ENCODE peak calls at places on chromosomes 3 and 15, in four cellular contexts. One of them, this sample, is unnamed.
A peak's percentile ranks its signal among the peaks of the same experiment; 100 is the strongest.

GRCh38 chr3:174955513-174956001 is 96.4 kb downstream of the NAALADL2 start:
- DNase-seq in prostate gland: no peak
- DNase-seq in cardiac muscle cell: peak; percentile 21
- DNase-seq in fibroblast of mammary gland: peak; percentile 40
- DNase-seq in this sample: no peak

GRCh38 chr3:41418961-41419691 is 219.8 kb downstream of the CTNNB1 start:
- DNase-seq in prostate gland: no peak
- DNase-seq in cardiac muscle cell: peak; percentile 47
- DNase-seq in fibroblast of mammary gland: peak; percentile 89
- DNase-seq in this sample: peak; percentile 74

GRCh38 chr3:51819151-51819550 is 40.1 kb upstream of the IQCF6 start:
- DNase-seq in prostate gland: no peak
- DNase-seq in cardiac muscle cell: no peak
- DNase-seq in fibroblast of mammary gland: no peak
- DNase-seq in this sample: no peak

GRCh38 chr15:88018865-88019626 is 237.5 kb downstream of the NTRK3 start:
- DNase-seq in prostate gland: peak; percentile 22
- DNase-seq in cardiac muscle cell: peak; percentile 61
- DNase-seq in fibroblast of mammary gland: peak; percentile 60
- DNase-seq in this sample: no peak

GRCh38 chr3:74465652-74466415 is 148.6 kb downstream of the CNTN3 start:
- DNase-seq in fibroblast of mammary gland: peak; percentile 26
- DNase-seq in prostate gland: no peak
- DNase-seq in cardiac muscle cell: peak; percentile 8
- DNase-seq in this sample: no peak

GRCh38 chr3:163490119-163490518 is 1588.2 kb downstream of the SI start:
- DNase-seq in cardiac muscle cell: peak; percentile 32
- DNase-seq in prostate gland: no peak
- DNase-seq in fibroblast of mammary gland: peak; percentile 41
- DNase-seq in this sample: peak; percentile 7

GRCh38 chr3:23991236-23992050 is 46.4 kb downstream of the NR1D2 start:
- DNase-seq in fibroblast of mammary gland: no peak
- DNase-seq in cardiac muscle cell: peak; percentile 82
- DNase-seq in prostate gland: no peak
- DNase-seq in this sample: no peak

GRCh38 chr3:16513141-16514020 is at the start of gene RFTN1:
- DNase-seq in cardiac muscle cell: peak; percentile 64
- DNase-seq in fibroblast of mammary gland: peak; percentile 50
- DNase-seq in prostate gland: no peak
- DNase-seq in this sample: no peak

GRCh38 chr15:45702041-45702440 is 67.2 kb downstream of the SQOR start:
- DNase-seq in fibroblast of mammary gland: no peak
- DNase-seq in cardiac muscle cell: no peak
- DNase-seq in prostate gland: peak; percentile 27
- DNase-seq in this sample: no peak

GRCh38 chr3:61808526-61808925 is 247.2 kb downstream of the PTPRG start:
- DNase-seq in prostate gland: no peak
- DNase-seq in cardiac muscle cell: peak; percentile 95
- DNase-seq in fibroblast of mammary gland: peak; percentile 76
- DNase-seq in this sample: no peak

GRCh38 chr3:37556789-37557301 is 304.8 kb upstream of the CTDSPL start:
- DNase-seq in fibroblast of mammary gland: no peak
- DNase-seq in cardiac muscle cell: no peak
- DNase-seq in prostate gland: no peak
- DNase-seq in this sample: no peak

GRCh38 chr15:97944724-97945123 is 15.8 kb upstream of the ARRDC4 start:
- DNase-seq in cardiac muscle cell: no peak
- DNase-seq in prostate gland: no peak
- DNase-seq in fibroblast of mammary gland: no peak
- DNase-seq in this sample: no peak

GRCh38 chr3:78277793-78278192 is 1237.9 kb downstream of the ROBO2 start:
- DNase-seq in cardiac muscle cell: no peak
- DNase-seq in fibroblast of mammary gland: no peak
- DNase-seq in prostate gland: no peak
- DNase-seq in this sample: no peak

GRCh38 chr3:66115858-66116654 is 77.3 kb upstream of the MAGI1 start:
- DNase-seq in prostate gland: peak; percentile 59
- DNase-seq in fibroblast of mammary gland: peak; percentile 91
- DNase-seq in cardiac muscle cell: peak; percentile 96
- DNase-seq in this sample: peak; percentile 86

GRCh38 chr3:12541625-12542024 is 3.7 kb downstream of the MKRN2OS start:
- DNase-seq in cardiac muscle cell: no peak
- DNase-seq in fibroblast of mammary gland: no peak
- DNase-seq in prostate gland: no peak
- DNase-seq in this sample: no peak

GRCh38 chr15:89777821-89778380 is 1.8 kb downstream of the MESP2 start:
- DNase-seq in fibroblast of mammary gland: no peak
- DNase-seq in prostate gland: no peak
- DNase-seq in cardiac muscle cell: no peak
- DNase-seq in this sample: no peak

GRCh38 chr3:140166908-140167599 is 232.1 kb downstream of the CLSTN2 start:
- DNase-seq in cardiac muscle cell: peak; percentile 1
- DNase-seq in fibroblast of mammary gland: no peak
- DNase-seq in prostate gland: no peak
- DNase-seq in this sample: no peak

GRCh38 chr15:32849769-32850668 is 132.2 kb downstream of the GREM1 start:
- DNase-seq in prostate gland: no peak
- DNase-seq in fibroblast of mammary gland: peak; percentile 95
- DNase-seq in cardiac muscle cell: peak; percentile 93
- DNase-seq in this sample: peak; percentile 91

GRCh38 chr15:25246641-25247417 is 192.0 kb downstream of the UBE3A start:
- DNase-seq in cardiac muscle cell: no peak
- DNase-seq in fibroblast of mammary gland: no peak
- DNase-seq in prostate gland: no peak
- DNase-seq in this sample: no peak

GRCh38 chr15:101172421-101173097 is 79.3 kb downstream of the CHSY1 start:
- DNase-seq in cardiac muscle cell: peak; percentile 58
- DNase-seq in prostate gland: no peak
- DNase-seq in fibroblast of mammary gland: no peak
- DNase-seq in this sample: no peak

GRCh38 chr3:16548721-16549120 is 35.2 kb upstream of the RFTN1 start:
- DNase-seq in cardiac muscle cell: peak; percentile 41
- DNase-seq in prostate gland: no peak
- DNase-seq in fibroblast of mammary gland: peak; percentile 88
- DNase-seq in this sample: no peak

GRCh38 chr15:60682615-60683014 is 203.7 kb upstream of the ICE2 start:
- DNase-seq in cardiac muscle cell: peak; percentile 11
- DNase-seq in prostate gland: no peak
- DNase-seq in fibroblast of mammary gland: peak; percentile 57
- DNase-seq in this sample: no peak

GRCh38 chr3:143974181-143974876 is 2.7 kb downstream of the DIPK2A start:
- DNase-seq in cardiac muscle cell: no peak
- DNase-seq in prostate gland: no peak
- DNase-seq in fibroblast of mammary gland: no peak
- DNase-seq in this sample: no peak

GRCh38 chr3:53604232-53604631 is 109.8 kb downstream of the CACNA1D start:
- DNase-seq in cardiac muscle cell: no peak
- DNase-seq in prostate gland: no peak
- DNase-seq in fibroblast of mammary gland: no peak
- DNase-seq in this sample: no peak

GRCh38 chr3:38479431-38480092 is 16.6 kb upstream of the EXOG start:
- DNase-seq in prostate gland: peak; percentile 65
- DNase-seq in cardiac muscle cell: peak; percentile 80
- DNase-seq in fibroblast of mammary gland: peak; percentile 67
- DNase-seq in this sample: no peak

GRCh38 chr3:19149388-19149787 is 1.1 kb downstream of the KCNH8 start:
- DNase-seq in cardiac muscle cell: peak; percentile 57
- DNase-seq in prostate gland: no peak
- DNase-seq in fibroblast of mammary gland: peak; percentile 12
- DNase-seq in this sample: no peak

GRCh38 chr15:49990835-49991540 is 128.0 kb downstream of the ATP8B4 start:
- DNase-seq in prostate gland: no peak
- DNase-seq in fibroblast of mammary gland: peak; percentile 25
- DNase-seq in cardiac muscle cell: peak; percentile 29
- DNase-seq in this sample: no peak

GRCh38 chr3:43699864-43700263 is 9.1 kb downstream of the ABHD5 start:
- DNase-seq in prostate gland: no peak
- DNase-seq in fibroblast of mammary gland: peak; percentile 38
- DNase-seq in cardiac muscle cell: no peak
- DNase-seq in this sample: no peak

GRCh38 chr3:182258538-182259177 is 534.6 kb upstream of the ATP11B start:
- DNase-seq in fibroblast of mammary gland: peak; percentile 62
- DNase-seq in cardiac muscle cell: peak; percentile 55
- DNase-seq in prostate gland: no peak
- DNase-seq in this sample: peak; percentile 5

GRCh38 chr3:116127464-116127863 is 317.8 kb downstream of the LSAMP start:
- DNase-seq in prostate gland: no peak
- DNase-seq in fibroblast of mammary gland: no peak
- DNase-seq in cardiac muscle cell: no peak
- DNase-seq in this sample: no peak

GRCh38 chr3:116129187-116129945 is 315.9 kb downstream of the LSAMP start:
- DNase-seq in fibroblast of mammary gland: no peak
- DNase-seq in cardiac muscle cell: no peak
- DNase-seq in prostate gland: no peak
- DNase-seq in this sample: no peak
- H3K4me3 ChIP-seq in fibroblast of mammary gland: no peak overlapping the region
- H3K4me3 ChIP-seq in cardiac muscle cell: no peak overlapping the region
- H3K4me3 ChIP-seq in prostate gland: no peak overlapping the region
- H3K4me3 ChIP-seq in this sample: no peak overlapping the region

DNA sequence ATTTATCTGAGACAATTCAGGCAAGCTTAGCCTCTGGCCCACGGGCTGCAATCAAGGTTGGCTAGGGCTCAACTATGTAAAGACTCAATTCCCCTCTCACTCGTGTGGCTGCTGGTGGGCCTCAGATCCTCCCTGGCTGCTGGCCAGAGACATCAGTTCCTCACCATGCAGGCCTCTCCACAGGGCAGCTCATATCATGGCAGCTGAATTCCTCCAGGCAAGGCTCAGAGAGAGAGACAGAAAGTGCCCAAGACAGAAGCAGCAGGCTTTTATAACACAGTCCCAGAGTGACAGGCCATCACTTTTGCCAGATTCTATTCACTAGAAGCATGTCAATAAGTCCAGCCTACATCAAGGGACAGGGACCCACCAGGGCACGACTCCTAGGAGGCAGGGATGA is 63.2 kb downstream of the XXYLT1 start:
- DNase-seq in cardiac muscle cell: peak; percentile 63
- DNase-seq in prostate gland: no peak
- DNase-seq in fibroblast of mammary gland: no peak
- DNase-seq in this sample: no peak
- H3K4me3 ChIP-seq in cardiac muscle cell: no peak overlapping the region
- H3K4me3 ChIP-seq in prostate gland: no peak overlapping the region
- H3K4me3 ChIP-seq in fibroblast of mammary gland: no peak overlapping the region
- H3K4me3 ChIP-seq in this sample: no peak overlapping the region

GRCh38 chr3:151612119-151612518 is 121.6 kb upstream of the AADACL2 start:
- DNase-seq in prostate gland: no peak
- DNase-seq in fibroblast of mammary gland: no peak
- DNase-seq in cardiac muscle cell: peak; percentile 46
- DNase-seq in this sample: no peak

GRCh38 chr3:151611464-151611863 is 122.3 kb upstream of the AADACL2 start:
- DNase-seq in prostate gland: no peak
- DNase-seq in fibroblast of mammary gland: no peak
- DNase-seq in cardiac muscle cell: no peak
- DNase-seq in this sample: no peak

GRCh38 chr3:151609491-151609890 is 124.2 kb upstream of the AADACL2 start:
- DNase-seq in fibroblast of mammary gland: no peak
- DNase-seq in cardiac muscle cell: no peak
- DNase-seq in prostate gland: no peak
- DNase-seq in this sample: no peak

DNA sequence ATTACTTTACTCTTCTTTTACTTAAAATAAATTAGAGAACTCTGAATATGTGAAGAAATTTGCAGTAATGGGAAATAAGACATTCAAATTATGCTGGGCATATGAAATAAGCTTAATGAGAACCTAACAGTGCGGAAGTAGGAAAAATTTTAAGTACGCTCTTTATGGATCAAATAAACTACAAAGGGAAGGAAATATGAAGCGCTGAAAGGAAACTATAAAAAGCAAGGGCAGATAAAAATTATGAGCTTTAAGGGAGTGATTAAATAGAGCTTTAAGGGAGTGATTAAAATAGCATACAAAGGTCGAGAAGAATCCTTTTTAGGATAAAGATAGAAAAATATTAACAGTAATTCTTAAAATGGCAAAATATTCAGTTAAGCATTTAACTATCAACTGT is 118.3 kb upstream of the AADACL2 start:
- DNase-seq in fibroblast of mammary gland: no peak
- DNase-seq in prostate gland: no peak
- DNase-seq in cardiac muscle cell: no peak
- DNase-seq in this sample: no peak
- H3K4me3 ChIP-seq in fibroblast of mammary gland: no peak overlapping the region
- H3K4me3 ChIP-seq in prostate gland: no peak overlapping the region
- H3K4me3 ChIP-seq in cardiac muscle cell: no peak overlapping the region
- H3K4me3 ChIP-seq in this sample: no peak overlapping the region

GRCh38 chr3:184772667-184773272 is 39.2 kb upstream of the VPS8 start:
- DNase-seq in fibroblast of mammary gland: no peak
- DNase-seq in prostate gland: no peak
- DNase-seq in cardiac muscle cell: no peak
- DNase-seq in this sample: no peak

GRCh38 chr3:184771158-184771730 is 40.7 kb upstream of the VPS8 start:
- DNase-seq in prostate gland: no peak
- DNase-seq in cardiac muscle cell: no peak
- DNase-seq in fibroblast of mammary gland: no peak
- DNase-seq in this sample: no peak

GRCh38 chr3:184774996-184775715 is 36.8 kb upstream of the VPS8 start:
- DNase-seq in fibroblast of mammary gland: no peak
- DNase-seq in cardiac muscle cell: no peak
- DNase-seq in prostate gland: no peak
- DNase-seq in this sample: no peak

GRCh38 chr3:184771748-184772147 is 40.2 kb upstream of the VPS8 start:
- DNase-seq in cardiac muscle cell: no peak
- DNase-seq in fibroblast of mammary gland: no peak
- DNase-seq in prostate gland: no peak
- DNase-seq in this sample: no peak

DNA sequence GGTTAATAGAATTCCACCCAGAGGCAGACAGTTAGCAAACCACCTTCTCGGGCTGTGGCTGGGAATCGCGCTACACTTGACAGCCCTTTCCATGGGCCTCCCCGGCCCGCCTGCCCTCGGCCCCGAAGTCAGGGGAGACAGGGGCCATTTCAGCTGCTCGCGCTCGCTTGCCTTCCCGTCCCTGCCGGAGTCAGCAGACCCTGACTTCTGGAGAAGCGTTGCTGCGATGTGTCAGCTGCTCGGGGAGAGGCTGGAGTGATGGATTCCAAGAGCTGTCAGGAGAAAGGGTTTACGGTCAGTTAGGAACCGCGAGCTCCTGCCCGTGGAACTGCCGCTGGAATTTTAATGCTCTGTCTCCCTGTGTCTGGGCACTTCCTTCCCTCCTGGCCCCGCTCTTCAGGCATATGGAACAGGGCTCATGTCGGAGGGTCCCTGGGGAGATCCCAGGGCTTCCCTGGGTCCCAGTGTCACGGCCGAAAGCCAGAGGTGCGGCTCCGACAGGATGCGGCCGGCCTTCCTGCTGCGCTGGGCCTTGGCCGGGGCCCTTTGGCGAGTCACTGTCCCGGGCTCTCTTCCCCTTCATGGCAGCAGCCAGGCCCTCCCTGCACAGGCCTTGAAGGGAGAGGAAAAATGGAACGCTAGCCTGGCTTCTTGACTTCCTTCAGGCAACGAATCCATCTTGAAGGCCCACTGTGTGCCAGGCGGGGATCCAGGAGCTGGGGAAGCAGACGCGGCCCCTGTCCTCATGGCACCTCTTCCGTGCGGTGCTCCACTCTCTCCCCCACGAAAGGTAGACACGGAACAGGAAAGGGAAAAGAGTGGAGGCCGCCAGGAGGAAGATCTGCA is 38.4 kb upstream of the VPS8 start:
- DNase-seq in prostate gland: no peak
- DNase-seq in fibroblast of mammary gland: no peak
- DNase-seq in cardiac muscle cell: peak; percentile 26
- DNase-seq in this sample: no peak
- H3K4me3 ChIP-seq in prostate gland: no peak overlapping the region
- H3K4me3 ChIP-seq in fibroblast of mammary gland: no peak overlapping the region
- H3K4me3 ChIP-seq in cardiac muscle cell: no peak overlapping the region
- H3K4me3 ChIP-seq in this sample: no peak overlapping the region

GRCh38 chr3:67383379-67383778 is 271.0 kb downstream of the SUCLG2 start:
- DNase-seq in cardiac muscle cell: no peak
- DNase-seq in prostate gland: no peak
- DNase-seq in fibroblast of mammary gland: no peak
- DNase-seq in this sample: no peak
- H3K4me3 ChIP-seq in cardiac muscle cell: no peak overlapping the region
- H3K4me3 ChIP-seq in prostate gland: no peak overlapping the region
- H3K4me3 ChIP-seq in fibroblast of mammary gland: no peak overlapping the region
- H3K4me3 ChIP-seq in this sample: no peak overlapping the region